ENCODE peak calls at places on chromosome 4, in seven cellular contexts. One of them, this sample, is unnamed.
A peak's percentile ranks its signal among the peaks of the same experiment; 100 is the strongest.

GRCh38 chr4:38152721-38153412 is 192.7 kb downstream of the PTTG2 start:
- DNase-seq in WTC11: no peak
- DNase-seq in HEK293T: no peak
- DNase-seq in K562: no peak
- DNase-seq in HepG2: no peak
- DNase-seq in H1: no peak
- DNase-seq in GM12878: no peak
- DNase-seq in this sample: no peak

GRCh38 chr4:139898293-139898692 is 232.7 kb downstream of the MGST2 start:
- DNase-seq in WTC11: no peak
- DNase-seq in HEK293T: no peak
- DNase-seq in K562: no peak
- DNase-seq in HepG2: no peak
- DNase-seq in H1: no peak
- DNase-seq in GM12878: peak; percentile 7
- DNase-seq in this sample: no peak

GRCh38 chr4:7842384-7843279 is 97.0 kb downstream of the AFAP1 start:
- DNase-seq in WTC11: no peak
- DNase-seq in HEK293T: no peak
- DNase-seq in K562: no peak
- DNase-seq in HepG2: no peak
- DNase-seq in H1: no peak
- DNase-seq in GM12878: no peak
- DNase-seq in this sample: peak; percentile 83

GRCh38 chr4:6542951-6543350 is 32.0 kb upstream of the MAN2B2 start:
- DNase-seq in WTC11: no peak
- DNase-seq in HEK293T: no peak
- DNase-seq in K562: no peak
- DNase-seq in HepG2: no peak
- DNase-seq in H1: no peak
- DNase-seq in GM12878: no peak
- DNase-seq in this sample: no peak

GRCh38 chr4:42625366-42625765 is 31.5 kb downstream of the ATP8A1 start:
- DNase-seq in WTC11: no peak
- DNase-seq in HEK293T: no peak
- DNase-seq in K562: no peak
- DNase-seq in HepG2: no peak
- DNase-seq in H1: no peak
- DNase-seq in GM12878: no peak
- DNase-seq in this sample: no peak

GRCh38 chr4:37604464-37604863 is 81.7 kb downstream of the RELL1 start:
- DNase-seq in WTC11: no peak
- DNase-seq in HEK293T: no peak
- DNase-seq in K562: no peak
- DNase-seq in HepG2: no peak
- DNase-seq in H1: no peak
- DNase-seq in GM12878: no peak
- DNase-seq in this sample: peak; percentile 37

GRCh38 chr4:22988526-22988925 is 295.8 kb downstream of the GBA3 start:
- DNase-seq in WTC11: no peak
- DNase-seq in HEK293T: no peak
- DNase-seq in K562: no peak
- DNase-seq in HepG2: no peak
- DNase-seq in H1: no peak
- DNase-seq in GM12878: no peak
- DNase-seq in this sample: no peak

GRCh38 chr4:82284475-82284857 is 89.3 kb downstream of the HNRNPD start:
- DNase-seq in WTC11: peak; percentile 27
- DNase-seq in HEK293T: peak; percentile 8
- DNase-seq in K562: no peak
- DNase-seq in HepG2: no peak
- DNase-seq in H1: no peak
- DNase-seq in GM12878: no peak
- DNase-seq in this sample: no peak

GRCh38 chr4:83340692-83341343 is 6.2 kb upstream of the HPSE start:
- DNase-seq in WTC11: no peak
- DNase-seq in HEK293T: no peak
- DNase-seq in K562: no peak
- DNase-seq in HepG2: no peak
- DNase-seq in H1: no peak
- DNase-seq in GM12878: no peak
- DNase-seq in this sample: no peak

GRCh38 chr4:11615601-11616000 is 186.9 kb upstream of the HS3ST1 start:
- DNase-seq in WTC11: no peak
- DNase-seq in HEK293T: no peak
- DNase-seq in K562: no peak
- DNase-seq in HepG2: no peak
- DNase-seq in H1: no peak
- DNase-seq in GM12878: no peak
- DNase-seq in this sample: no peak

GRCh38 chr4:185810746-185811508 is 1.1 kb downstream of the SORBS2 start:
- DNase-seq in WTC11: no peak
- DNase-seq in HEK293T: no peak
- DNase-seq in K562: no peak
- DNase-seq in HepG2: peak; percentile 97
- DNase-seq in H1: no peak
- DNase-seq in GM12878: no peak
- DNase-seq in this sample: no peak

GRCh38 chr4:23966720-23967119 is 76.9 kb upstream of the PPARGC1A start:
- DNase-seq in WTC11: peak; percentile 32
- DNase-seq in HEK293T: peak; percentile 35
- DNase-seq in K562: no peak
- DNase-seq in HepG2: peak; percentile 20
- DNase-seq in H1: no peak
- DNase-seq in GM12878: no peak
- DNase-seq in this sample: no peak

GRCh38 chr4:83386931-83387897 is 52.6 kb upstream of the HPSE start:
- DNase-seq in WTC11: no peak
- DNase-seq in HEK293T: no peak
- DNase-seq in K562: no peak
- DNase-seq in HepG2: no peak
- DNase-seq in H1: no peak
- DNase-seq in GM12878: no peak
- DNase-seq in this sample: no peak

GRCh38 chr4:150510176-150510875 is 71.6 kb upstream of the MAB21L2 start:
- DNase-seq in WTC11: no peak
- DNase-seq in HEK293T: no peak
- DNase-seq in K562: no peak
- DNase-seq in HepG2: no peak
- DNase-seq in H1: no peak
- DNase-seq in GM12878: no peak
- DNase-seq in this sample: peak; percentile 6

GRCh38 chr4:33722800-33723511 is 2521.4 kb downstream of the ARAP2 start:
- DNase-seq in WTC11: no peak
- DNase-seq in HEK293T: no peak
- DNase-seq in K562: no peak
- DNase-seq in HepG2: no peak
- DNase-seq in H1: no peak
- DNase-seq in GM12878: no peak
- DNase-seq in this sample: no peak

GRCh38 chr4:70958681-70959080 is 34.8 kb upstream of the DCK start:
- DNase-seq in WTC11: no peak
- DNase-seq in HEK293T: no peak
- DNase-seq in K562: no peak
- DNase-seq in HepG2: no peak
- DNase-seq in H1: no peak
- DNase-seq in GM12878: no peak
- DNase-seq in this sample: no peak

GRCh38 chr4:145937990-145938611 is 522 bp downstream of the ZNF827 start:
- DNase-seq in WTC11: peak; percentile 29
- DNase-seq in HEK293T: peak; percentile 20
- DNase-seq in K562: no peak
- DNase-seq in HepG2: no peak
- DNase-seq in H1: no peak
- DNase-seq in GM12878: no peak
- DNase-seq in this sample: no peak

GRCh38 chr4:26862381-26862915 is 1.8 kb downstream of the STIM2 start:
- DNase-seq in WTC11: no peak
- DNase-seq in HEK293T: no peak
- DNase-seq in K562: no peak
- DNase-seq in HepG2: no peak
- DNase-seq in H1: no peak
- DNase-seq in GM12878: no peak
- DNase-seq in this sample: no peak

GRCh38 chr4:159235779-159236368 is 133.0 kb downstream of the RAPGEF2 start:
- DNase-seq in WTC11: no peak
- DNase-seq in HEK293T: no peak
- DNase-seq in K562: no peak
- DNase-seq in HepG2: peak; percentile 24
- DNase-seq in H1: no peak
- DNase-seq in GM12878: no peak
- DNase-seq in this sample: no peak

GRCh38 chr4:79609853-79610252 is 201.8 kb upstream of the GK2 start:
- DNase-seq in WTC11: no peak
- DNase-seq in HEK293T: no peak
- DNase-seq in K562: no peak
- DNase-seq in HepG2: no peak
- DNase-seq in H1: no peak
- DNase-seq in GM12878: no peak
- DNase-seq in this sample: no peak

GRCh38 chr4:82561745-82562552 is at the start of gene TMEM150C:
- DNase-seq in WTC11: peak; percentile 66
- DNase-seq in HEK293T: peak; percentile 60
- DNase-seq in K562: no peak
- DNase-seq in HepG2: no peak
- DNase-seq in H1: no peak
- DNase-seq in GM12878: no peak
- DNase-seq in this sample: no peak

GRCh38 chr4:41448935-41449334 is 89.0 kb upstream of the LIMCH1 start:
- DNase-seq in WTC11: no peak
- DNase-seq in HEK293T: no peak
- DNase-seq in K562: no peak
- DNase-seq in HepG2: peak; percentile 3
- DNase-seq in H1: no peak
- DNase-seq in GM12878: no peak
- DNase-seq in this sample: no peak
- TF ChIP-seq SP1 in WTC11: no peak
- TF ChIP-seq SP1 in HEK293T: no peak
- TF ChIP-seq SP1 in K562: no peak
- TF ChIP-seq SP1 in HepG2: no peak
- TF ChIP-seq SP1 in H1: no peak
- TF ChIP-seq SP1 in GM12878: no peak
- TF ChIP-seq SP1 in this sample: no peak

DNA sequence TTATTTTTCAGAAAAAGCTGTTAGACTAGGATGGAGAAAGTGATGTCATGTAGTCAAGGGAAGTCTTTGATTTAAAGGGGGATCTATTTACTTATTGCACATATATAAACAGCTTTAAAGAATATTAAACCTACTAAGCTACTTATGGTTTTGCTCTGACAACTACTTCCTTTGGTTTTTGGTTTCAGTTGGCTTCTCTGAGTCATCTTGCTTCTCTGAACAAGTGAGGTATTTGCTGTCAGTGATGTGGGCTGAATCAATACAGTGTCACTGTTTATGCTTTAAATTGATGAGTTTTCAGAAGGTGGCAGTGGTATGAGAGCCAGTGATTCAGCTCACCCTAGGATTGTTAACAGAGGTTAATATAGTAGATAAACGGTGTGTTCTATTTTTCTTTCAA is 75.1 kb downstream of the CEP44 start:
- DNase-seq in WTC11: no peak
- DNase-seq in HEK293T: no peak
- DNase-seq in K562: no peak
- DNase-seq in HepG2: no peak
- DNase-seq in H1: no peak
- DNase-seq in GM12878: peak; percentile 40
- DNase-seq in this sample: peak; percentile 4
- TF ChIP-seq SP1 in WTC11: no peak
- TF ChIP-seq SP1 in HEK293T: no peak
- TF ChIP-seq SP1 in K562: no peak
- TF ChIP-seq SP1 in HepG2: no peak
- TF ChIP-seq SP1 in H1: no peak
- TF ChIP-seq SP1 in GM12878: no peak
- TF ChIP-seq SP1 in this sample: no peak

DNA sequence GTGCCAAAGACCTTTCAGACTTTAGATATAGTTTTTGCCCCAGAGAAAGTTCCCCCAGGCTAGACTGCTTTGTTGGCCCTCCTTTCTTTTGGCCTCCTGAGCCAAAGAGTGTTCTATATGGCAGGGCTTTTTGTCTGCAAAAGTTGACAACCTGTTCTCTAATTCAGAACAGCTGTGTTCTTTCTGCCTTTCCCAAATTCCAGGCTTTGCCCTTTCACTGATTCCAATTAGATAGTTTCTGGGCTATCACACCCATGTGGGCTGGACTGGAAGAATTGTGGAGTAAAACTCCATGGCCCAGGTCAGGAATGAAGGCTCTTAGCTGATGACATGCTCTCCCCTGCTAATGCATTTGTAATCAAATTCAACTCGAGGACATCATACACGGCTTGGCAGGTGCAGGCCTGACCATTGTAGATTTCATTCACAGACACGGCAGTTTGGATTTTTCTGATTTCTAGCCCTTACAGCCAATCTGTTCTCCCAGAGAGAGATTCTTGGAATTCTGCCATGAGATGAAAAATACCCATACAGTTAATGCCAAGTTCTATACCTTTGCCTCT is 19.4 kb downstream of the BMP3 start:
- DNase-seq in WTC11: no peak
- DNase-seq in HEK293T: no peak
- DNase-seq in K562: no peak
- DNase-seq in HepG2: no peak
- DNase-seq in H1: no peak
- DNase-seq in GM12878: no peak
- DNase-seq in this sample: no peak
- TF ChIP-seq SP1 in WTC11: no peak
- TF ChIP-seq SP1 in HEK293T: no peak
- TF ChIP-seq SP1 in K562: no peak
- TF ChIP-seq SP1 in HepG2: no peak
- TF ChIP-seq SP1 in H1: no peak
- TF ChIP-seq SP1 in GM12878: no peak
- TF ChIP-seq SP1 in this sample: no peak

DNA sequence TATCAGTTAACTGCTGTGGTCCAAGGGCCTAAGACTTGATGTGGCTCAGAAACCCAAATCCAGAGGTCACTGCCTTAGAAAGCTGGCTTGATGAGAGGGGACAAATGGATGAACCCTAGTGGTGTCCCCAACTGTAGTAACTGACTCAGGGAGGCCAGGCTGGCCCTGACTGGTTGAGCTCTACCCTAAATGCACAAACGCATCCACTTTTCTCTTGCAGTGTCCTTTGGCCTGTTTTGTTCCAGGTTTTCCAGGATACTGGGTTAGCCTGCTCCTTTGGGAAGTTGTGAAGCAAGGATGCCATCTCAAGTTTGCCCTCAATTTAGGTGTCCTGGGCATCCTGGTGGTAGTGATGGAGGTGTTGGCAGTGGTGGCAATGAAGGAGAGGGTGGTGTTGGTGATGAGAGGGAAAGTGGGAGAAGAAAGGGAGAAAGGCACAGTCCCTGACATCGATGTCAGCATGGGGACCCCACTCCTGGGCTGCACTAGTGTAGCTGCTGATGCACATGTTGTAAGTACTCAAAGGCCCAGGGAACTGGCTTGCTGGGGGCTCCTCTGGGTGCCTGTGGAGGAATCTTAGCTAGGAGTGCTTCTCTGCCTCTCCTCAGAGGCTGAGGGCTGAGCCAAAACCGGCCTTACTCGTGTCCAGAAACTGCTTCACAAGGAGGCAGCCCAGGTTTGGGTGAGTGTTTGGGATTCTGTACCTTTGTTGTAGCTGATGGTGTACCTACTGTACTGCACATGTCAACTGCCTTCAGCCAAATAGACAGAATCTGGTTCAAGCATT is 2.9 kb upstream of the HAND2 start:
- DNase-seq in WTC11: peak; percentile 10
- DNase-seq in HEK293T: no peak
- DNase-seq in K562: no peak
- DNase-seq in HepG2: no peak
- DNase-seq in H1: no peak
- DNase-seq in GM12878: no peak
- DNase-seq in this sample: no peak
- TF ChIP-seq SP1 in WTC11: no peak
- TF ChIP-seq SP1 in HEK293T: no peak
- TF ChIP-seq SP1 in K562: no peak
- TF ChIP-seq SP1 in HepG2: no peak
- TF ChIP-seq SP1 in H1: no peak
- TF ChIP-seq SP1 in GM12878: no peak
- TF ChIP-seq SP1 in this sample: no peak

This sample was measured in HCT116.